ENCODE peak calls at places on chromosomes 5 and 9, in five cellular contexts. D is H1, K is HCT116, C is HepG2, V is K562. S is an unnamed sample.

GRCh38 chr5:135230326-135230925 is 168.6 kb downstream of the MACROH2A1 start:
- DNase-seq in D (no peak), K (no peak), C (peak; percentile 29), V (no peak), S (no peak)

GRCh38 chr9:4668604-4669003 is 2.3 kb upstream of the SPATA6L start:
- DNase-seq in D (no peak), K (no peak), C (no peak), V (no peak), S (no peak)

GRCh38 chr9:8706546-8706945 is 907.0 kb upstream of the DMAC1 start:
- DNase-seq in D (no peak), K (no peak), C (no peak), V (no peak), S (no peak)

GRCh38 chr9:89274838-89275237 is 36.2 kb upstream of the CKS2 start:
- DNase-seq in D (no peak), K (no peak), C (no peak), V (no peak), S (no peak)

GRCh38 chr9:123290764-123291163 is 22.4 kb upstream of the STRBP start:
- DNase-seq in D (no peak), K (no peak), C (no peak), V (no peak), S (no peak)

GRCh38 chr5:94113-94892 is 2.3 kb downstream of the PLEKHG4B start:
- DNase-seq in D (no peak), K (no peak), C (no peak), V (no peak), S (no peak)

GRCh38 chr9:15081021-15081753 is 171.0 kb upstream of the FREM1 start:
- DNase-seq in D (no peak), K (no peak), C (peak; percentile 63), V (no peak), S (no peak)

GRCh38 chr9:83536332-83536731 is 1.9 kb downstream of the FRMD3 start:
- DNase-seq in D (no peak), K (no peak), C (no peak), V (no peak), S (no peak)

GRCh38 chr5:122313001-122313402 is 965 bp downstream of the SNCAIP start:
- DNase-seq in D (no peak), K (no peak), C (no peak), V (no peak), S (no peak)

GRCh38 chr9:70569070-70569772 is 154.8 kb upstream of the KLF9 start:
- DNase-seq in D (no peak), K (no peak), C (no peak), V (no peak), S (no peak)

GRCh38 chr9:69632768-69633167 is 39.4 kb downstream of the APBA1 start:
- DNase-seq in D (no peak), K (no peak), C (no peak), V (no peak), S (no peak)

GRCh38 chr5:84550222-84550621 is 165.5 kb upstream of the EDIL3 start:
- DNase-seq in D (no peak), K (no peak), C (no peak), V (no peak), S (no peak)

GRCh38 chr5:134577022-134577795 is 51.7 kb downstream of the JADE2 start:
- DNase-seq in D (no peak), K (no peak), C (no peak), V (peak; percentile 24), S (no peak)

GRCh38 chr9:37295178-37295577 is 127.3 kb upstream of the GRHPR start:
- DNase-seq in D (no peak), K (no peak), C (no peak), V (no peak), S (no peak)

GRCh38 chr5:67393211-67393610 is 196.6 kb upstream of the CD180 start:
- DNase-seq in D (no peak), K (no peak), C (no peak), V (no peak), S (no peak)

GRCh38 chr5:54470191-54470590 is 14.7 kb downstream of the HSPB3 start:
- DNase-seq in D (no peak), K (no peak), C (no peak), V (no peak), S (no peak)

GRCh38 chr5:547086-547924 is 23.1 kb upstream of the SLC9A3 start:
- DNase-seq in D (no peak), K (no peak), C (no peak), V (no peak), S (no peak)

GRCh38 chr9:37769995-37770394 is 14.9 kb downstream of the EXOSC3 start:
- DNase-seq in D (no peak), K (no peak), C (no peak), V (peak; percentile 44), S (no peak)

GRCh38 chr5:97162045-97162444 is 19.6 kb upstream of the LIX1 start:
- DNase-seq in D (no peak), K (peak; percentile 79), C (peak; percentile 65), V (peak; percentile 44), S (peak; percentile 76)

GRCh38 chr5:103232393-103232999 is 26.1 kb upstream of the MACIR start:
- DNase-seq in D (no peak), K (peak; percentile 36), C (peak; percentile 41), V (peak; percentile 44), S (peak; percentile 39)

GRCh38 chr9:134167530-134167931 is 3.2 kb upstream of the RNU6ATAC start:
- DNase-seq in D (no peak), K (no peak), C (no peak), V (no peak), S (no peak)

GRCh38 chr5:120014535-120014934 is 385.2 kb downstream of the FAM170A start:
- DNase-seq in D (no peak), K (no peak), C (no peak), V (no peak), S (no peak)

DNA sequence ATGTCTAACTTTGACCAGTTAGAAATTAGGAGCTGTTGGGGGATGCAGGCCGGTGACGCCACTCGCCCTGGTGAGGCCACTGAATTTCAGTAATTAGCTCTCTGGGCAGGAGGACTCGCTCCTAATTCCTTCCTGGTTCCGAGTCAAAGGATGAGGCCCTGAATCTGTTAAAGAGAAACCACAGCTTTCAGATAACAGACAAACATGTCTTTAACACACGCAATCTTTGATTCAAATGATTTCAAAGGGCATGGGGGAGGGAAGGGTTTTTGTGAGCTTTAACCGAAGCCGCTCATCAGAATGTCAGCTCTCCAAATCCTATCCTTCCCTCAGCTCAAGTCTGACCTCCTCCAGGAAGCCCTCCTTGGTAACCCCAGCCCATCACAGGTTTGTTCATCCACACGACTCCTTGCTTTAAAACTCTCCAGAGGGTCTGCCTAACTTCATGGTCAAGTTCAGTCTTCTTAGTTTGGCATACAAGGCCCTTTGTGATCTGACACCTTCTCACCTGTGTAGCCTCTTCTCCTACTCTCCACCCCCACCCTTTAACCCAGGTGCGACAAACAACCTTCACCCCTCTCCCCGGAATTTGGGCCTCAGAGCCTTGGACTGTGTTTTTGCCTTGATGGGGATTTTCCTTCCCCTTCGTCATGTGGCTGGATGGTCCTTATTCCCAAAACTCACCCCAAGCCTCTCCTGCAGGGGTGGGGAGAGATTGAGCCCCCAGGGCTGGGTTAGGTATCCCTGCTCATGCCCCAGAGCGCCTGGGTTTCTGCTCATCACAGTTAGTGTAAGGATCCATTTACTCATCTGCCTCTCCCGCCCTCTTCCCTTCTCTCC is 13.6 kb upstream of the PHF19 start:
- DNase-seq in D (no peak), K (no peak), C (no peak), V (no peak), S (no peak)
- TF ChIP-seq SIN3A in D (no peak), K (no peak), C (no peak), V (no peak), S (no peak)

GRCh38 chr9:32577316-32577715 is 4.4 kb upstream of the NDUFB6 start:
- DNase-seq in D (no peak), K (no peak), C (no peak), V (no peak), S (no peak)

GRCh38 chr9:32578976-32579375 is 6.0 kb upstream of the NDUFB6 start:
- DNase-seq in D (no peak), K (no peak), C (no peak), V (no peak), S (no peak)

GRCh38 chr9:32581512-32582143 is 8.7 kb upstream of the NDUFB6 start:
- DNase-seq in D (no peak), K (peak; percentile 71), C (peak; percentile 61), V (peak; percentile 25), S (no peak)

GRCh38 chr9:32580631-32581300 is 7.8 kb upstream of the NDUFB6 start:
- DNase-seq in D (no peak), K (no peak), C (peak; percentile 13), V (no peak), S (no peak)

GRCh38 chr9:32579706-32580331 is 6.9 kb upstream of the NDUFB6 start:
- DNase-seq in D (no peak), K (peak; percentile 48), C (peak; percentile 38), V (peak; percentile 27), S (no peak)
- TF ChIP-seq SIN3A in D (no peak), K (no peak), C (no peak), V (no peak), S (no peak)

DNA sequence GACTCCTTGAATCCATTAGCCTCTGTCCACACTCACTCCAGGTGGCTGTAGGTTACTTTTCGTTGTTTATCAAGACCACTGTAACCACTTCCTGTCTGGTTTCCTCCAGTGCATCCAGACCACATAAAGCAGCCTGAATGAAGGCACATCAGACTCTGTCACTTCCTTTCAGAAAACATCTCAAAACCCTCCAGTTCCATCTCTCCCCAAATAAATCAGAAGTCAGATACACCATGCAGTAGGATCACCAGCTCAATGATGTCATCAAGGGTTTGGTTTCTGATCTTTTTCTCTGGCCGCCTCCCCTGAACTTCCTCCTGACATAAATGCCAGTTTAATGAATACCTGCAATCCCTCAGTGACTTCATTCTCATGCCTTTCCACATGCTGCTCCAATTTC is 161.2 kb downstream of the ZNF462 start:
- DNase-seq in D (no peak), K (no peak), C (no peak), V (no peak), S (no peak)
- TF ChIP-seq SIN3A in D (no peak), K (no peak), C (no peak), V (no peak), S (no peak)

DNA sequence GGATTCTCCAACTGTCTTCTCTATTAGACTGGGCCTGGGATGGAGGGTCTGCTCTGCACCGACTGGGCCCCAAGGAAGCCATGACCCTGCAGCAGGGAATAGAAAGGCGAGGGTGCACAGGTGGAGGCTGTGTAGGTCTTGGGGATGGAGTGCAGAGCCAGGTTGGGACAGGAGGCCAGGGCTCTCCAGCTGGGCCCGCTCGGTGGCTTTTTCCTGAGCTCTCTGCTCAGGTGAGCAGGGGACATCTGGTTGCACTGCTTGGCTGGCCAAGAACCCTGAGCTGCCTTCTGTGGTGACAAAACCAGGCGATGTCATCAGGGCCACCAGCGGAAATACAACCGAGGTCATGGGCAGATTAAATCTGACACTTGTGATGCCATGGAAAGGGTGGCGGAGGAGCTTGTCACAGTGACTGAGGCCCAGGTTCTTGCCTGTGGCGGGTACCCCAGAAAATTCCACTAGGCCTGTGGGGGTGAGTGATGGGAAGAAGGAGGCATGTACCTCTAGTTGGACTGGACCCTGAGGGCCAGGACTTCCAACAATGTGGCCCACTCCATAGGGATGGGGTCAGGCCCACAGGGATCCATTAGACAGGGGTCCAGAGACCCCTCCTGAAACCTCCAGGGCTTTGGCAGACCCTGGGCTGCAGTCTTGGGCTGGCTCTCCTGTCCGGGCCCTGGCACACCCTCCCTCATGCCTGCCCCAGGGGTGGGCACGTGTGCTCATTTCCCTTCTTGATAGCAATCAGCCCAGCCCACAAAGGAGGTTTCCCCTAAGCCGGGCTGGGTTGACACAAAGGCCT is 4.4 kb upstream of the IL3 start:
- DNase-seq in D (no peak), K (no peak), C (no peak), V (no peak), S (no peak)
- TF ChIP-seq SIN3A in D (no peak), K (no peak), C (no peak), V (no peak), S (no peak)

GRCh38 chr5:80934751-80935150 is 25.4 kb upstream of the RASGRF2 start:
- DNase-seq in D (no peak), K (no peak), C (peak; percentile 57), V (no peak), S (no peak)
- TF ChIP-seq SIN3A in D (no peak), K (no peak), C (no peak), V (no peak), S (no peak)